ENCODE peak calls at places on chromosomes 1 and 21, in ten cellular contexts. Y is dorsolateral prefrontal cortex; S is NB4; D is mesenchymal stem cell; H is HuH-7.5; Z is CD4-positive, alpha-beta T cell; O is PC-3; U is posterior cingulate gyrus; K is A172; L is fibroblast of lung. V is an unnamed sample.

GRCh38 chr1:15008783-15009709 is 144.5 kb upstream of the TMEM51 start:
- DNase-seq in Y (no peak), S (no peak), D (peak; percentile 81), H (no peak), Z (no peak), O (no peak), U (no peak), K (no peak), L (no peak), V (no peak)

GRCh38 chr1:182869241-182869666 is 30.1 kb downstream of the DHX9 start:
- DNase-seq in Y (no peak), S (no peak), D (no peak), H (no peak), Z (no peak), O (no peak), U (no peak), K (no peak), L (no peak), V (no peak)

GRCh38 chr1:164709108-164709507 is 150.1 kb downstream of the PBX1 start:
- DNase-seq in Y (no peak), S (no peak), D (peak; percentile 67), H (no peak), Z (no peak), O (no peak), U (no peak), K (no peak), L (peak; percentile 41), V (no peak)

GRCh38 chr1:161089251-161089924 is at the start of gene NECTIN4:
- DNase-seq in Y (no peak), S (no peak), D (no peak), H (no peak), Z (no peak), O (peak; percentile 85), U (no peak), K (no peak), L (no peak), V (no peak)

GRCh38 chr1:232974971-232975370 is 24.6 kb downstream of the NTPCR start:
- DNase-seq in Y (no peak), S (no peak), D (peak; percentile 38), H (no peak), Z (no peak), O (no peak), U (no peak), K (no peak), L (peak; percentile 78), V (no peak)

GRCh38 chr21:36976882-36977651 is 10.6 kb upstream of the HLCS start:
- DNase-seq in Y (no peak), S (peak; percentile 72), D (peak; percentile 83), H (no peak), Z (no peak), O (peak; percentile 96), U (no peak), K (peak; percentile 89), L (peak; percentile 81), V (peak; percentile 73)

GRCh38 chr1:83029916-83030315 is 969.0 kb downstream of the TTLL7 start:
- DNase-seq in Y (no peak), S (no peak), D (peak; percentile 68), H (no peak), Z (no peak), O (no peak), U (no peak), K (no peak), L (peak; percentile 95), V (no peak)

GRCh38 chr1:203644191-203644590 is 17.6 kb downstream of the ATP2B4 start:
- DNase-seq in Y (no peak), S (no peak), D (no peak), H (no peak), Z (no peak), O (no peak), U (no peak), K (no peak), L (no peak), V (no peak)

GRCh38 chr1:21341022-21341421 is 50.8 kb upstream of the ECE1 start:
- DNase-seq in Y (no peak), S (no peak), D (no peak), H (no peak), Z (no peak), O (peak; percentile 36), U (no peak), K (no peak), L (no peak), V (no peak)

GRCh38 chr21:45549670-45550463 is 7.6 kb upstream of the SLC19A1 start:
- DNase-seq in Y (peak; percentile 27), S (peak; percentile 69), D (no peak), H (no peak), Z (no peak), O (no peak), U (peak; percentile 11), K (no peak), L (no peak), V (no peak)

GRCh38 chr21:37642493-37642892 is 273.8 kb downstream of the KCNJ6 start:
- DNase-seq in Y (no peak), S (peak; percentile 51), D (no peak), H (no peak), Z (peak; percentile 7), O (peak; percentile 68), U (no peak), K (peak; percentile 36), L (no peak), V (peak; percentile 36)

GRCh38 chr1:21579788-21580187 is 70.6 kb downstream of the ALPL start:
- DNase-seq in Y (no peak), S (no peak), D (peak; percentile 19), H (no peak), Z (no peak), O (peak; percentile 37), U (no peak), K (no peak), L (no peak), V (no peak)

GRCh38 chr1:99049745-99050144 is 45.1 kb upstream of the PLPPR5 start:
- DNase-seq in Y (no peak), S (no peak), D (no peak), H (no peak), Z (no peak), O (no peak), U (no peak), K (no peak), L (no peak), V (no peak)

GRCh38 chr1:201360486-201360885 is 17.0 kb downstream of the TNNT2 start:
- DNase-seq in Y (no peak), S (no peak), D (no peak), H (no peak), Z (no peak), O (no peak), U (no peak), K (no peak), L (no peak), V (no peak)

GRCh38 chr1:228241259-228241658 is 33.4 kb downstream of the OBSCN start:
- DNase-seq in Y (no peak), S (no peak), D (no peak), H (no peak), Z (no peak), O (no peak), U (no peak), K (no peak), L (no peak), V (no peak)

GRCh38 chr1:19909971-19910370 is 13.4 kb downstream of the PLA2G2E start:
- DNase-seq in Y (no peak), S (no peak), D (no peak), H (no peak), Z (no peak), O (no peak), U (no peak), K (no peak), L (no peak), V (no peak)

GRCh38 chr1:234967121-234967520 is 161.5 kb downstream of the TOMM20 start:
- DNase-seq in Y (no peak), S (no peak), D (peak; percentile 37), H (no peak), Z (no peak), O (no peak), U (no peak), K (peak; percentile 33), L (no peak), V (no peak)

GRCh38 chr1:98119793-98120192 is 199.0 kb upstream of the DPYD start:
- DNase-seq in Y (no peak), S (peak; percentile 26), D (peak; percentile 25), H (peak; percentile 5), Z (no peak), O (peak; percentile 62), U (no peak), K (peak; percentile 38), L (peak; percentile 13), V (peak; percentile 31)

GRCh38 chr1:23578997-23579363 is 19.7 kb upstream of the ID3 start:
- DNase-seq in Y (no peak), S (no peak), D (no peak), H (no peak), Z (no peak), O (no peak), U (no peak), K (no peak), L (no peak), V (no peak)

GRCh38 chr1:228413241-228414010 is 3.2 kb downstream of the TRIM17 start:
- DNase-seq in Y (no peak), S (no peak), D (no peak), H (no peak), Z (no peak), O (no peak), U (no peak), K (no peak), L (no peak), V (no peak)

V was measured in HEK293T.